ENCODE peak calls at places on chromosomes 7 and 10, in eight cellular contexts. X is HCT116, G is right lobe of liver, L is uterus, H is spleen, W is A549, E is Peyer's patch, C is upper lobe of left lung. Y is an unnamed sample.

GRCh38 chr7:1638113-1638726 is 31.9 kb upstream of the ELFN1 start:
- DNase-seq in X (no peak), G (no peak), L (no peak), H (no peak), W (no peak), E (no peak), C (no peak), Y (no peak)

GRCh38 chr7:150745086-150745485 is 7.9 kb downstream of the GIMAP5 start:
- DNase-seq in X (no peak), G (no peak), L (no peak), H (no peak), W (no peak), E (no peak), C (no peak), Y (no peak)

GRCh38 chr7:93414574-93414973 is 159.9 kb downstream of the CALCR start:
- DNase-seq in X (no peak), G (no peak), L (no peak), H (no peak), W (no peak), E (no peak), C (no peak), Y (no peak)

GRCh38 chr10:96505150-96506136 is 8.3 kb downstream of the TLL2 start:
- DNase-seq in X (no peak), G (no peak), L (no peak), H (no peak), W (no peak), E (no peak), C (no peak), Y (no peak)

GRCh38 chr10:71753091-71753959 is 20.0 kb downstream of the VSIR start:
- DNase-seq in X (no peak), G (no peak), L (peak; percentile 40), H (peak; percentile 90), W (no peak), E (no peak), C (peak; percentile 86), Y (no peak)

GRCh38 chr7:114487174-114487573 is 72.6 kb downstream of the FOXP2 start:
- DNase-seq in X (no peak), G (no peak), L (no peak), H (no peak), W (no peak), E (no peak), C (no peak), Y (no peak)

GRCh38 chr10:70493660-70494234 is 15.2 kb downstream of the PALD1 start:
- DNase-seq in X (no peak), G (no peak), L (no peak), H (peak; percentile 88), W (no peak), E (no peak), C (no peak), Y (no peak)

GRCh38 chr7:94434031-94434430 is 39.3 kb downstream of the COL1A2 start:
- DNase-seq in X (no peak), G (no peak), L (no peak), H (no peak), W (no peak), E (no peak), C (no peak), Y (no peak)

GRCh38 chr7:7662527-7662926 is 22.0 kb downstream of the UMAD1 start:
- DNase-seq in X (no peak), G (no peak), L (no peak), H (no peak), W (peak; percentile 6), E (no peak), C (no peak), Y (no peak)

GRCh38 chr10:29860159-29860558 is 199.2 kb downstream of the JCAD start:
- DNase-seq in X (no peak), G (no peak), L (no peak), H (no peak), W (no peak), E (no peak), C (no peak), Y (no peak)

GRCh38 chr7:94396044-94396443 is 1.3 kb downstream of the COL1A2 start:
- DNase-seq in X (no peak), G (no peak), L (peak; percentile 43), H (no peak), W (no peak), E (no peak), C (no peak), Y (no peak)

GRCh38 chr7:55254242-55254595 is 110.9 kb upstream of the LANCL2 start:
- DNase-seq in X (no peak), G (no peak), L (no peak), H (no peak), W (no peak), E (no peak), C (no peak), Y (no peak)

GRCh38 chr10:77877461-77878344 is 48.9 kb downstream of the DLG5 start:
- DNase-seq in X (no peak), G (no peak), L (peak; percentile 67), H (peak; percentile 87), W (no peak), E (no peak), C (peak; percentile 39), Y (no peak)

GRCh38 chr7:148014473-148014872 is 576.1 kb upstream of the C7orf33 start:
- DNase-seq in X (no peak), G (no peak), L (no peak), H (no peak), W (no peak), E (no peak), C (no peak), Y (no peak)

GRCh38 chr7:17090751-17091150 is 207.7 kb upstream of the AHR start:
- DNase-seq in X (no peak), G (no peak), L (no peak), H (no peak), W (no peak), E (no peak), C (no peak), Y (no peak)

GRCh38 chr10:107163904-107164861 is at the start of gene SORCS1:
- DNase-seq in X (no peak), G (peak; percentile 58), L (no peak), H (peak; percentile 74), W (no peak), E (peak; percentile 52), C (no peak), Y (no peak)

GRCh38 chr7:132138817-132139216 is 437.5 kb downstream of the PLXNA4 start:
- DNase-seq in X (no peak), G (no peak), L (no peak), H (no peak), W (peak; percentile 63), E (no peak), C (no peak), Y (no peak)

GRCh38 chr7:138097064-138097741 is 20.9 kb downstream of the AKR1D1 start:
- DNase-seq in X (peak; percentile 41), G (no peak), L (no peak), H (no peak), W (peak; percentile 31), E (no peak), C (no peak), Y (no peak)

GRCh38 chr7:123865517-123866117 is 20.6 kb downstream of the HYAL4 start:
- DNase-seq in X (peak; percentile 49), G (no peak), L (peak; percentile 57), H (no peak), W (peak; percentile 69), E (no peak), C (peak; percentile 47), Y (peak; percentile 54)

GRCh38 chr10:93039721-93040120 is 20.9 kb upstream of the CYP26C1 start:
- DNase-seq in X (peak; percentile 12), G (no peak), L (no peak), H (no peak), W (peak; percentile 46), E (no peak), C (no peak), Y (no peak)

GRCh38 chr7:149005427-149006344 is 22.6 kb downstream of the PDIA4 start:
- DNase-seq in X (peak; percentile 43), G (peak; percentile 82), L (peak; percentile 88), H (peak; percentile 95), W (peak; percentile 76), E (peak; percentile 85), C (peak; percentile 86), Y (peak; percentile 75)

GRCh38 chr7:52525772-52526341 is 509.6 kb upstream of the POM121L12 start:
- DNase-seq in X (no peak), G (no peak), L (no peak), H (no peak), W (no peak), E (no peak), C (no peak), Y (no peak)

GRCh38 chr10:70925377-70926214 is 37.2 kb upstream of the PCBD1 start:
- DNase-seq in X (no peak), G (no peak), L (peak; percentile 25), H (peak; percentile 87), W (no peak), E (peak; percentile 69), C (peak; percentile 34), Y (peak; percentile 23)

GRCh38 chr7:92953657-92954056 is 117.3 kb upstream of the CDK6 start:
- DNase-seq in X (no peak), G (no peak), L (no peak), H (no peak), W (peak; percentile 13), E (no peak), C (no peak), Y (no peak)

GRCh38 chr7:13144622-13145021 is 457.2 kb downstream of the ARL4A start:
- DNase-seq in X (no peak), G (no peak), L (no peak), H (no peak), W (no peak), E (no peak), C (no peak), Y (no peak)

GRCh38 chr7:129170373-129171021 is 17.9 kb upstream of the SMO start:
- DNase-seq in X (no peak), G (no peak), L (no peak), H (no peak), W (no peak), E (no peak), C (no peak), Y (no peak)
- H3K4me1 ChIP-seq in X (no peaks in the 10 kb centered on the region), G (no peaks in the 10 kb centered on the region), L (peaks cover 4% of the 10 kb centered on the region), H (peaks cover 34% of the 10 kb centered on the region), W (no peaks in the 10 kb centered on the region), E (peaks cover 7% of the 10 kb centered on the region), C (peaks cover 12% of the 10 kb centered on the region), Y (no peaks in the 10 kb centered on the region)

GRCh38 chr7:3174515-3175318 is 126.3 kb upstream of the SDK1 start:
- DNase-seq in X (peak; percentile 18), G (no peak), L (no peak), H (peak; percentile 56), W (peak; percentile 31), E (peak; percentile 14), C (no peak), Y (no peak)
- TF ChIP-seq POLR2A in X (peak; percentile 44), G (no peak), L (no peak), H (no peak), W (no peak), E (no peak), C (no peak), Y (no peak)

GRCh38 chr10:58568428-58568935 is 55.8 kb downstream of the BICC1 start:
- DNase-seq in X (no peak), G (no peak), L (no peak), H (no peak), W (no peak), E (no peak), C (no peak), Y (no peak)
- H3K27ac ChIP-seq in X (no peak overlapping the region), G (no peak overlapping the region), L (no peak overlapping the region), H (no peak overlapping the region), W (no peak overlapping the region), E (no peak overlapping the region), C (no peak overlapping the region), Y (no peak overlapping the region)

GRCh38 chr7:46603296-46603701 is 682.2 kb upstream of the IGFBP3 start:
- DNase-seq in X (no peak), G (no peak), L (peak; percentile 53), H (no peak), W (no peak), E (no peak), C (peak; percentile 24), Y (no peak)

GRCh38 chr7:46603780-46604725 is 683.0 kb upstream of the IGFBP3 start:
- DNase-seq in X (no peak), G (peak; percentile 55), L (peak; percentile 92), H (peak; percentile 78), W (no peak), E (peak; percentile 61), C (peak; percentile 84), Y (peak; percentile 53)

GRCh38 chr7:46600340-46600739 is 679.3 kb upstream of the IGFBP3 start:
- DNase-seq in X (no peak), G (no peak), L (peak; percentile 80), H (no peak), W (no peak), E (no peak), C (peak; percentile 22), Y (no peak)
- H3K4me1 ChIP-seq in X (no peaks in the 10 kb centered on the region), G (no peaks in the 10 kb centered on the region), L (no peaks in the 10 kb centered on the region), H (peaks cover 9% of the 10 kb centered on the region), W (no peaks in the 10 kb centered on the region), E (no peaks in the 10 kb centered on the region), C (peaks cover 31% of the 10 kb centered on the region), Y (no peaks in the 10 kb centered on the region)

Y was measured in prostate gland.